ENCODE peak calls at places on chromosomes 11 and 22, in five cellular contexts. L, M, A, X and U are unnamed samples.

GRCh38 chr11:9716275-9717039 is 52.6 kb downstream of the SWAP70 start:
- DNase-seq in L (peak; percentile 65), M (no peak), A (peak; percentile 92), X (no peak), U (peak; percentile 89)

GRCh38 chr11:86888164-86888977 is 66.8 kb downstream of the FZD4 start:
- DNase-seq in L (peak; percentile 28), M (no peak), A (no peak), X (no peak), U (no peak)

GRCh38 chr22:31544481-31545480 is 48.4 kb downstream of the SFI1 start:
- DNase-seq in L (no peak), M (no peak), A (no peak), X (no peak), U (no peak)

GRCh38 chr11:3169235-3169951 is 4.3 kb upstream of the OSBPL5 start:
- DNase-seq in L (peak; percentile 81), M (no peak), A (no peak), X (peak; percentile 73), U (no peak)

GRCh38 chr11:13278620-13279486 is 1.3 kb downstream of the BMAL1 start:
- DNase-seq in L (no peak), M (no peak), A (no peak), X (no peak), U (no peak)

GRCh38 chr22:25077964-25078363 is 121.7 kb upstream of the CRYBB3 start:
- DNase-seq in L (no peak), M (no peak), A (no peak), X (no peak), U (no peak)

GRCh38 chr11:57219021-57219627 is 17.9 kb downstream of the APLNR start:
- DNase-seq in L (no peak), M (no peak), A (no peak), X (no peak), U (no peak)

GRCh38 chr22:50271519-50271970 is 1.4 kb upstream of the MAPK11 start:
- DNase-seq in L (no peak), M (no peak), A (no peak), X (peak; percentile 65), U (no peak)